ENCODE peak calls at places on chromosomes 11 and 22, in six cellular contexts. B, Q, W, Z, S and C are unnamed samples.
A peak's percentile ranks its signal among the peaks of the same experiment; 100 is the strongest.

GRCh38 chr22:41596776-41597634 is 7.4 kb upstream of the PMM1 start:
- DNase-seq in Z (peak; percentile 75), W (peak; percentile 66), S (peak; percentile 19), B (peak; percentile 10), Q (peak; percentile 28), C (peak; percentile 50)

GRCh38 chr11:36421546-36422155 is 88.4 kb downstream of the TRAF6 start:
- DNase-seq in Z (no peak), B (no peak), S (no peak), Q (no peak), W (no peak), C (no peak)

GRCh38 chr11:134034496-134035381 is 34.1 kb upstream of the JAM3 start:
- DNase-seq in Z (peak; percentile 90), W (no peak), S (no peak), Q (no peak), B (no peak), C (no peak)

GRCh38 chr22:50317674-50318073 is 9.1 kb downstream of the DENND6B start:
- DNase-seq in W (no peak), B (no peak), Q (no peak), S (no peak), Z (no peak), C (no peak)

GRCh38 chr11:103890654-103891053 is 145.8 kb upstream of the DDI1 start:
- DNase-seq in Z (no peak), Q (no peak), W (no peak), B (no peak), S (no peak), C (no peak)

GRCh38 chr22:32352681-32353080 is 5.0 kb upstream of the RFPL3 start:
- DNase-seq in S (no peak), B (no peak), W (no peak), Z (no peak), Q (no peak), C (no peak)

GRCh38 chr11:63663809-63664208 is 7.4 kb downstream of the ATL3 start:
- DNase-seq in Z (no peak), Q (no peak), W (no peak), B (no peak), S (no peak), C (peak; percentile 82)

GRCh38 chr11:45920531-45921477 is 1.7 kb upstream of the LARGE2 start:
- DNase-seq in B (no peak), Z (no peak), Q (no peak), W (no peak), S (no peak), C (no peak)

GRCh38 chr11:59865031-59865430 is 1.3 kb downstream of the TCN1 start:
- DNase-seq in S (no peak), Z (peak; percentile 23), W (no peak), B (no peak), Q (no peak), C (peak; percentile 62)

GRCh38 chr22:39898997-39899396 is 1.9 kb upstream of the GRAP2 start:
- DNase-seq in W (no peak), Z (no peak), B (no peak), S (peak; percentile 90), Q (no peak), C (no peak)